ENCODE peak calls at places on chromosomes 5 and 9, in seven cellular contexts. H is adrenal gland; E is PC-3; K is mesendoderm; C is fibroblast of gingiva; W is NCI-H2081 treated with DMSO at 0.1 percent for 48 hours; V is activated CD8-positive, alpha-beta memory T cell treated with anti-CD3 and anti-CD28 coated beads, Interleukin-2, amount 10 ng/mL, durations not matched to agents 7 days and 5 days. Y is an unnamed sample.

GRCh38 chr5:170353011-170353890 is 35.9 kb downstream of the KCNMB1 start:
- DNase-seq in H (no peak), E (no peak), K (peak; percentile 74), C (no peak), W (no peak), V (no peak), Y (no peak)

GRCh38 chr5:39014544-39014943 is 59.7 kb downstream of the RICTOR start:
- DNase-seq in H (no peak), E (no peak), K (peak; percentile 60), C (peak; percentile 58), W (no peak), V (no peak), Y (no peak)

GRCh38 chr9:77177894-77178794 is 810 bp downstream of the VPS13A start:
- DNase-seq in H (peak; percentile 58), E (peak; percentile 10), K (peak; percentile 53), C (no peak), W (no peak), V (peak; percentile 73), Y (peak; percentile 39)

GRCh38 chr9:71694332-71694731 is 74.0 kb downstream of the CEMIP2 start:
- DNase-seq in H (no peak), E (no peak), K (no peak), C (no peak), W (no peak), V (no peak), Y (no peak)

GRCh38 chr5:133129192-133129748 is 77.5 kb downstream of the HSPA4 start:
- DNase-seq in H (no peak), E (no peak), K (no peak), C (no peak), W (no peak), V (no peak), Y (no peak)

GRCh38 chr5:77312411-77312810 is 101.9 kb downstream of the PDE8B start:
- DNase-seq in H (peak; percentile 67), E (peak; percentile 18), K (no peak), C (peak; percentile 56), W (no peak), V (no peak), Y (no peak)

GRCh38 chr9:133151601-133152525 is 11.9 kb downstream of the GBGT1 start:
- DNase-seq in H (peak; percentile 53), E (no peak), K (no peak), C (no peak), W (no peak), V (no peak), Y (no peak)

GRCh38 chr9:121498150-121498486 is 1.5 kb downstream of the GGTA1 start:
- DNase-seq in H (peak; percentile 74), E (peak; percentile 76), K (peak; percentile 92), C (peak; percentile 45), W (peak; percentile 40), V (peak; percentile 74), Y (peak; percentile 75)

GRCh38 chr5:135488727-135489465 is 36.7 kb upstream of the TIFAB start:
- DNase-seq in H (peak; percentile 36), E (peak; percentile 76), K (peak; percentile 91), C (peak; percentile 69), W (no peak), V (no peak), Y (no peak)

GRCh38 chr9:602716-603115 is 238.8 kb upstream of the DMRT1 start:
- DNase-seq in H (no peak), E (no peak), K (no peak), C (no peak), W (no peak), V (no peak), Y (no peak)

GRCh38 chr9:34123682-34124081 is 2.8 kb downstream of the DCAF12 start:
- DNase-seq in H (peak; percentile 46), E (no peak), K (no peak), C (no peak), W (no peak), V (peak; percentile 72), Y (peak; percentile 43)